ENCODE peak calls at places on chromosomes 5 and 9, in seven cellular contexts. I, G, O, J, P, E and L are unnamed samples.

GRCh38 chr5:142011572-142012185 is 1.1 kb downstream of the GNPDA1 start:
- DNase-seq in I (no peak), E (no peak), P (no peak), J (no peak), O (no peak), G (no peak), L (no peak)

GRCh38 chr5:55820488-55820887 is 30.7 kb upstream of the IL31RA start:
- DNase-seq in E (no peak), I (no peak), G (no peak), J (no peak), O (no peak), P (no peak), L (no peak)

GRCh38 chr9:101026824-101027223 is 1.7 kb upstream of the PLPPR1 start:
- DNase-seq in O (no peak), I (peak; percentile 8), G (no peak), E (no peak), J (no peak), P (no peak), L (no peak)

GRCh38 chr9:14313378-14313940 is 482 bp downstream of the NFIB start:
- DNase-seq in O (peak; percentile 66), G (no peak), P (no peak), E (peak; percentile 47), I (no peak), J (no peak), L (no peak)

GRCh38 chr9:36306481-36307306 is 48.4 kb upstream of the GNE start:
- DNase-seq in I (peak; percentile 85), J (no peak), O (no peak), E (no peak), G (no peak), P (no peak), L (peak; percentile 73)

GRCh38 chr9:85740821-85741111 is 988 bp downstream of the AGTPBP1 start:
- DNase-seq in J (peak; percentile 36), P (no peak), G (no peak), O (no peak), I (peak; percentile 10), E (no peak), L (no peak)

GRCh38 chr9:78295731-78296130 is 1.2 kb upstream of the PSAT1 start:
- DNase-seq in O (peak; percentile 33), G (no peak), P (no peak), I (peak; percentile 64), E (no peak), J (no peak), L (no peak)

GRCh38 chr9:71357346-71357745 is 235.9 kb upstream of the TRPM3 start:
- DNase-seq in I (no peak), G (no peak), O (no peak), E (no peak), J (no peak), P (no peak), L (no peak)

GRCh38 chr5:86199287-86199686 is 418.5 kb upstream of the COX7C start:
- DNase-seq in E (no peak), J (no peak), P (no peak), I (no peak), O (no peak), G (no peak), L (no peak)

GRCh38 chr5:157057459-157058370 is 1.2 kb downstream of the HAVCR1 start:
- DNase-seq in P (no peak), O (no peak), G (no peak), E (no peak), I (no peak), J (no peak), L (no peak)

GRCh38 chr5:169195601-169196000 is 105.3 kb downstream of the SLIT3 start:
- DNase-seq in G (no peak), O (no peak), P (no peak), E (no peak), J (no peak), I (no peak), L (no peak)

GRCh38 chr5:40121236-40121635 is 558.5 kb upstream of the PTGER4 start:
- DNase-seq in I (no peak), E (no peak), O (no peak), P (no peak), J (no peak), G (no peak), L (no peak)

GRCh38 chr5:40124367-40124766 is 555.3 kb upstream of the PTGER4 start:
- DNase-seq in O (no peak), E (peak; percentile 3), G (peak; percentile 27), J (no peak), I (no peak), P (no peak), L (no peak)
- TF ChIP-seq SIN3A in O (no peak), E (no peak), G (no peak), J (no peak), I (no peak), P (no peak), L (no peak)

DNA sequence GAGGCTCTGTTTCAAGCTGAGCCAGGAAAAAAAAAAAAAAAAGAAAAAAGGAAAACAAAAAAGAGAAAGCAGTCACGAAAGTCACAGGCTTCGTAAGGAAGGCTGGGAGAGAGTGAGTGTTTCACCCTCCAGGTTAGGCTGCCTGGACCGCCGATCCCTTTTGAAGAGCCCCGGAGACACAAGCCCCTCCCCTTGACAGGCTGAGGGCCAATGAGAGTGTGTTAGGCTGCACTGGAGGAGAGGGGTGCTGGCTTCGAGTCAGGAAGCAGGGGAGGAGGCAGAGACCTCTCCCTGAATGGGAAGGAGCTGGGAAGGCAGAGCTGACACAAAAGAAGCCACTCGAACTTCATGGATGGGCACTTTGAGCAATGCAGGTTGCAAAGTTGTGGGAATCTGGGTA is at the start of gene NMUR2:
- DNase-seq in E (no peak), G (no peak), I (no peak), P (no peak), O (peak; percentile 57), J (peak; percentile 54), L (no peak)
- TF ChIP-seq SIN3A in E (no peak), G (no peak), I (no peak), P (no peak), O (no peak), J (no peak), L (no peak)

GRCh38 chr9:134962065-134962997 is 44.6 kb upstream of the FCN1 start:
- DNase-seq in J (no peak), G (no peak), P (no peak), E (no peak), O (no peak), I (no peak), L (no peak)
- TF ChIP-seq SIN3A in J (no peak), G (no peak), P (no peak), E (no peak), O (no peak), I (no peak), L (no peak)

GRCh38 chr5:80414113-80414512 is 6.2 kb downstream of the ZFYVE16 start:
- DNase-seq in P (no peak), O (no peak), J (no peak), E (no peak), G (no peak), I (no peak), L (no peak)
- TF ChIP-seq SIN3A in P (no peak), O (no peak), J (no peak), E (no peak), G (no peak), I (no peak), L (no peak)

GRCh38 chr9:96859461-96860198 is 5.3 kb upstream of the ZNF782 start:
- DNase-seq in I (no peak), E (no peak), P (no peak), O (no peak), J (peak; percentile 47), G (no peak), L (no peak)
- TF ChIP-seq SIN3A in I (no peak), E (no peak), P (no peak), O (no peak), J (no peak), G (no peak), L (no peak)

DNA sequence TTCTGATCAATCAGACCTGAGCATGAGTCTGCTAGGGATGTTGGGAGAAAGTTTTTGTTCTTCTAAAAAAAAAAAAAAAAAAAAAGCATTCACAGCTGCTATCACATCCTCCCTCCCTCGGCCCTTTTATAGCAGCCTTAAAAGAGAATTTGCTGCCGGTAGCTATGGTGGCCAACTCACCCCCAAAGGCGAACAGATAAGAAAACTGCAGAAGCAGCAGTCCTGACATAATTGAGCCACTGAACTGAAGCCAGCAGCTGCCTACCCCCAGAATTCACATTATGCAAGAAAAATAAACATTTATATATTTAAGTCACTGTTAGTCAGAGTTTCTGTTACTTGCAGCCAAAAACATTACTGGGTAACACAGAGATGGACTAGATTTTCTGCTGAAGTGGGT is 124.3 kb upstream of the SMARCA2 start:
- DNase-seq in P (no peak), G (no peak), O (no peak), J (no peak), I (no peak), E (no peak), L (no peak)
- TF ChIP-seq SIN3A in P (no peak), G (no peak), O (no peak), J (no peak), I (no peak), E (no peak), L (no peak)